ENCODE peak calls at places on chromosomes 7 and 10, in seven cellular contexts. I is GM23248, T is ovary, C is upper lobe of right lung, Y is neuronal stem cell, Q is SJSA1, B is Panc1. L is an unnamed sample. For H3K4me1, the result is how much of the 10 kb centered on the place peaks cover.

GRCh38 chr7:322111-322671 is 32.2 kb downstream of the FOXL3 start:
- DNase-seq in I (peak), T (peak), C (peak), Y (peak), Q (peak), B (no peak), L (no peak)

GRCh38 chr7:335358-336148 is 45.6 kb downstream of the FOXL3 start:
- DNase-seq in I (no peak), T (no peak), C (no peak), Y (no peak), Q (no peak), B (no peak), L (no peak)

GRCh38 chr10:86082556-86082955 is 284.0 kb downstream of the GRID1 start:
- DNase-seq in I (no peak), T (no peak), C (no peak), Y (no peak), Q (no peak), B (no peak), L (no peak)

GRCh38 chr10:130300608-130301025 is 164.4 kb downstream of the GLRX3 start:
- DNase-seq in I (no peak), T (peak), C (peak), Y (no peak), Q (no peak), B (no peak), L (no peak)

GRCh38 chr10:52314007-52314821 is at the start of gene DKK1:
- DNase-seq in I (peak), T (no peak), C (peak), Y (peak), Q (peak), B (no peak), L (peak)

GRCh38 chr7:2040893-2041270 is 191.9 kb downstream of the MAD1L1 start:
- DNase-seq in I (no peak), T (no peak), C (peak), Y (no peak), Q (no peak), B (no peak), L (no peak)

GRCh38 chr7:1555046-1555812 is 776 bp downstream of the TMEM184A start:
- DNase-seq in I (peak), T (peak), C (no peak), Y (no peak), Q (peak), B (no peak), L (peak)

GRCh38 chr10:110310741-110311140 is 6.0 kb upstream of the SMNDC1 start:
- DNase-seq in I (peak), T (no peak), C (no peak), Y (no peak), Q (no peak), B (no peak), L (no peak)

GRCh38 chr7:151680810-151681209 is 161.1 kb upstream of the RHEB start:
- DNase-seq in I (peak), T (peak), C (no peak), Y (no peak), Q (peak), B (no peak), L (no peak)

GRCh38 chr10:63522129-63522687 is 1.0 kb downstream of the REEP3 start:
- DNase-seq in I (peak), T (no peak), C (no peak), Y (no peak), Q (no peak), B (no peak), L (peak)

GRCh38 chr10:131786756-131787605 is 113.8 kb upstream of the PPP2R2D start:
- DNase-seq in I (peak), T (peak), C (no peak), Y (peak), Q (peak), B (peak), L (peak)

GRCh38 chr10:89337493-89337892 is 9.7 kb downstream of the IFIT3 start:
- DNase-seq in I (peak), T (no peak), C (no peak), Y (no peak), Q (peak), B (no peak), L (peak)

GRCh38 chr10:14659626-14660196 is 115.0 kb downstream of the FAM107B start:
- DNase-seq in I (peak), T (no peak), C (peak), Y (no peak), Q (no peak), B (no peak), L (no peak)

GRCh38 chr10:110395350-110396283 is 90.9 kb upstream of the SMNDC1 start:
- DNase-seq in I (peak), T (no peak), C (no peak), Y (no peak), Q (peak), B (peak), L (peak)

GRCh38 chr7:139482122-139482521 is 1.4 kb downstream of the KLRG2 start:
- DNase-seq in I (no peak), T (no peak), C (no peak), Y (no peak), Q (no peak), B (no peak), L (no peak)

GRCh38 chr10:101095550-101096213 is 33.9 kb downstream of the KAZALD1 start:
- DNase-seq in I (peak), T (peak), C (peak), Y (peak), Q (peak), B (peak), L (peak)

GRCh38 chr7:135204876-135205275 is 6.5 kb downstream of the WDR91 start:
- DNase-seq in I (no peak), T (no peak), C (no peak), Y (no peak), Q (no peak), B (no peak), L (peak)

GRCh38 chr7:116884691-116885090 is 22.3 kb downstream of the CAPZA2 start:
- DNase-seq in I (no peak), T (no peak), C (no peak), Y (no peak), Q (no peak), B (no peak), L (no peak)

GRCh38 chr7:116328161-116328560 is 117.8 kb downstream of the TES start:
- DNase-seq in I (peak), T (no peak), C (no peak), Y (no peak), Q (no peak), B (no peak), L (no peak)

GRCh38 chr10:23370106-23370505 is 25.5 kb upstream of the C10orf67 start:
- DNase-seq in I (peak), T (no peak), C (no peak), Y (no peak), Q (no peak), B (no peak), L (no peak)

GRCh38 chr7:1106783-1107421 is 19.0 kb downstream of the GPER1 start:
- DNase-seq in I (no peak), T (no peak), C (no peak), Y (no peak), Q (no peak), B (no peak), L (no peak)

GRCh38 chr7:82164813-82165212 is 278.8 kb downstream of the CACNA2D1 start:
- DNase-seq in I (peak), T (no peak), C (no peak), Y (no peak), Q (peak), B (no peak), L (peak)

GRCh38 chr10:8026349-8027259 is 27.9 kb upstream of the GATA3 start:
- DNase-seq in I (no peak), T (no peak), C (no peak), Y (no peak), Q (no peak), B (no peak), L (no peak)

GRCh38 chr7:1716263-1717094 is 46.4 kb downstream of the ELFN1 start:
- DNase-seq in I (peak), T (no peak), C (no peak), Y (no peak), Q (no peak), B (no peak), L (peak)

GRCh38 chr10:25696013-25696708 is 237.9 kb upstream of the MYO3A start:
- DNase-seq in I (no peak), T (no peak), C (no peak), Y (no peak), Q (no peak), B (no peak), L (no peak)

GRCh38 chr7:99557196-99557607 is 1.2 kb upstream of the ZNF655 start:
- DNase-seq in I (peak), T (no peak), C (no peak), Y (no peak), Q (no peak), B (no peak), L (no peak)

GRCh38 chr10:15427836-15428414 is 56.8 kb upstream of the FAM171A1 start:
- DNase-seq in I (peak), T (no peak), C (no peak), Y (peak), Q (peak), B (no peak), L (peak)

GRCh38 chr10:21926949-21927348 is 76.6 kb downstream of the DNAJC1 start:
- DNase-seq in I (peak), T (no peak), C (no peak), Y (no peak), Q (peak), B (no peak), L (peak)

GRCh38 chr7:48964074-48964473 is 39.7 kb downstream of the CDC14C start:
- DNase-seq in I (no peak), T (no peak), C (no peak), Y (no peak), Q (no peak), B (no peak), L (peak)

GRCh38 chr7:82507365-82507975 is 63.9 kb upstream of the CACNA2D1 start:
- DNase-seq in I (no peak), T (no peak), C (no peak), Y (no peak), Q (no peak), B (no peak), L (no peak)

GRCh38 chr7:945556-946255 is 8.8 kb downstream of the ADAP1 start:
- DNase-seq in I (no peak), T (no peak), C (peak), Y (no peak), Q (no peak), B (no peak), L (no peak)

GRCh38 chr7:44749992-44750391 is 1.3 kb downstream of the ZMIZ2 start:
- DNase-seq in I (no peak), T (no peak), C (no peak), Y (no peak), Q (no peak), B (no peak), L (no peak)

GRCh38 chr7:14870394-14870793 is 32.2 kb downstream of the DGKB start:
- DNase-seq in I (no peak), T (no peak), C (no peak), Y (no peak), Q (no peak), B (no peak), L (no peak)

GRCh38 chr10:132514841-132515521 is 22.6 kb upstream of the INPP5A start:
- DNase-seq in I (no peak), T (peak), C (no peak), Y (no peak), Q (no peak), B (no peak), L (no peak)

GRCh38 chr10:87817291-87817872 is 644 bp downstream of the ATAD1 start:
- DNase-seq in I (peak), T (no peak), C (no peak), Y (no peak), Q (peak), B (no peak), L (no peak)

GRCh38 chr10:14386202-14386593 is 55.5 kb upstream of the FRMD4A start:
- DNase-seq in I (peak), T (no peak), C (no peak), Y (no peak), Q (peak), B (no peak), L (peak)

GRCh38 chr7:139321071-139321745 is 19.9 kb upstream of the FMC1 start:
- DNase-seq in I (peak), T (no peak), C (no peak), Y (no peak), Q (no peak), B (no peak), L (no peak)

GRCh38 chr10:58570307-58570723 is 57.6 kb downstream of the BICC1 start:
- DNase-seq in I (peak), T (no peak), C (no peak), Y (no peak), Q (no peak), B (no peak), L (peak)

GRCh38 chr7:151080091-151080521 is 503 bp downstream of the FASTK start:
- DNase-seq in I (peak), T (no peak), C (no peak), Y (no peak), Q (peak), B (no peak), L (no peak)

DNA sequence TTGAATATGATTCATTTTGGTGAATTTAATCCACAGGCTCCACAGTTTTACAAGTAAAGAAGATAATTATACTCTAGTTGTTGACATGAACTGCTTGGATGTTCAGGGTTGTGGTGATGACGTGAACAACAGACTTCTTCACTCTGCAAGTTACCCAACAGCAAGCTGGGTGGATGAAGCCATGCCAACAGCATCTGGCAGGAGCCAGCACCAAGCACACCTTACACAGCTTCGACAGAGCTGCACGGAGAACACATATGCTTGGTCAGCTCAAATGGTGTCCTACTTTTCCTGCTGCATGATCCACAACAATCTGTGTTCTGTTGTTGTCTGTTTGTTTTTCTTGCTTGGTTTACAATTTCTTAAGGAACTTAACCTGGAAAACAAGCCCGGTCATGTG is 9.8 kb downstream of the NOD1 start:
- DNase-seq in I (peak), T (peak), C (no peak), Y (no peak), Q (no peak), B (no peak), L (peak)
- H3K4me1 ChIP-seq in I (half or more), T (half or more), C (half or more), Y (under half), Q (under half), B (under half), L (under half)

DNA sequence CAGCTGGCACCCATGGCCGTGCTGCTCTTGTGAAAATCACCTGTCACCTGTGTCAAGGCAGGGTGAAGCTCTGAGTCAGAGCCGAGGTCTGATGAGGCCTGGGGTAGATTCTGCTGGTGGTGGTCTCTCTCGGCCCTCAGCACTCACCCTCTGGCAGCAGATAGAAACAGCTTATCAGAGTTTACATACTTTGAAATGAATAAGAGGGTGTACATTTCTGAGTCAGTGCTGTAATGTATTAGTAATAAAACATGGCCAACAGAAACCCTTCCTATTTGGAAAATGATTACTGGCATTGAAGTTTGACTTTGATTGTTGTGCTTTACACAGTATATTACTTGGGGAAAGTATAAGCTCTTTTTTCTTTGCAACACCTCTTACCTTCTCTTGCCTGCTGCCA is 228.8 kb downstream of the SNX10 start:
- DNase-seq in I (no peak), T (no peak), C (no peak), Y (no peak), Q (no peak), B (no peak), L (no peak)
- H3K27ac ChIP-seq in I (no peak), T (no peak), C (no peak), Y (no peak), Q (no peak), B (no peak), L (no peak)

DNA sequence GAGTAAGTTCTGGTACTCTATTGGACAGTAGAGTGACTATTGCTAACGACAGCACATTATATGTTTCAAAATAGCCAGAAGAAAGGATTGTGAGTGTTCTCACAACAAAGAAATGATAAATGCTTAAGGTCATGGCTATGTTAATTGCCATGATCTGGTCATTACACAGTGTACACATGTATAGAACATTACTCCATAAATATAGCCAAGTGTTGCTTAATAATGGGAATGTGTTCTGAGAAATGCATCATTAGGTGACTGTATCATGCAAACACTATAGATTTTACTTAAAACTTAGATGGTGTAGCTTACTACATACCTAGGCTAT is 19.6 kb downstream of the EPC1 start:
- DNase-seq in I (peak), T (no peak), C (no peak), Y (no peak), Q (no peak), B (no peak), L (no peak)
- H3K4me1 ChIP-seq in I (under half), T (under half), C (half or more), Y (under half), Q (under half), B (under half), L (under half)

DNA sequence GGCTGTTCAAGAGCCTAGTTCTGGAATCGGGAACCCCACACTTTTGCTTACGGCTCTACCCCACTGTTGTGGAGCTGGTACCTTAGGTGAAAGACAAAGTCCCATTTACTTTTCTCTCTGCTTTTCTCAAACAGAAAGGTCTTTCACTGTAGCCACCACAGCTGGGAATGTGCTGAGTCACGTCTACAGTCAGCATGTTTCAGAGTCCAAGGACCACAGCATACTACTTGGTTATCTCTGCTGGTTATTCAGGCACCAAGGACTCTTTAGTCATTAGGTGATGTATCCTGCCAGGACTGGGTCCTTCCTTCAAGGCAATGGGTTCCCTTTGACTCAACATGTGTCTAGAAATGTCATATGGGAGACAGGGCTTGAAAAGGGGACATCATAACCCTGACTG is 266.8 kb upstream of the STEAP1 start:
- DNase-seq in I (peak), T (no peak), C (no peak), Y (no peak), Q (no peak), B (no peak), L (no peak)
- H3K27ac ChIP-seq in I (no peak), T (no peak), C (no peak), Y (no peak), Q (no peak), B (no peak), L (no peak)

GRCh38 chr10:134743-135600 is at the start of gene ZMYND11:
- DNase-seq in I (peak), T (peak), C (peak), Y (peak), Q (peak), B (no peak), L (peak)
- H3K4me1 ChIP-seq in I (under half), T (under half), C (under half), Y (under half), Q (under half), B (under half), L (under half)